ENCODE peak calls at places on chromosomes 6 and 20, in six cellular contexts. One of them, this sample, is unnamed.

GRCh38 chr20:50270569-50270968 is 79.9 kb downstream of the CEBPB start:
- DNase-seq in HT1080: no peak
- DNase-seq in left cardiac atrium: no peak
- DNase-seq in glutamatergic neuron: no peak
- DNase-seq in activated CD8-positive, alpha-beta T cell treated with anti-CD3 and anti-CD28 coated beads, Interleukin-2, amount 10 ng/mL, durations not matched to agents 7 days and 5 days: no peak
- DNase-seq in germinal center: no peak
- DNase-seq in this sample: no peak

GRCh38 chr20:63475209-63475608 is 2.8 kb upstream of the KCNQ2 start:
- DNase-seq in HT1080: peak; percentile 30
- DNase-seq in left cardiac atrium: no peak
- DNase-seq in glutamatergic neuron: no peak
- DNase-seq in activated CD8-positive, alpha-beta T cell treated with anti-CD3 and anti-CD28 coated beads, Interleukin-2, amount 10 ng/mL, durations not matched to agents 7 days and 5 days: peak; percentile 47
- DNase-seq in germinal center: no peak
- DNase-seq in this sample: no peak

GRCh38 chr6:112282217-112282616 is 27.9 kb upstream of the LAMA4 start:
- DNase-seq in HT1080: peak; percentile 81
- DNase-seq in left cardiac atrium: peak; percentile 74
- DNase-seq in glutamatergic neuron: peak; percentile 26
- DNase-seq in activated CD8-positive, alpha-beta T cell treated with anti-CD3 and anti-CD28 coated beads, Interleukin-2, amount 10 ng/mL, durations not matched to agents 7 days and 5 days: no peak
- DNase-seq in germinal center: no peak
- DNase-seq in this sample: no peak

GRCh38 chr6:152078804-152079203 is 271.3 kb downstream of the ESR1 start:
- DNase-seq in HT1080: no peak
- DNase-seq in left cardiac atrium: no peak
- DNase-seq in glutamatergic neuron: no peak
- DNase-seq in activated CD8-positive, alpha-beta T cell treated with anti-CD3 and anti-CD28 coated beads, Interleukin-2, amount 10 ng/mL, durations not matched to agents 7 days and 5 days: no peak
- DNase-seq in germinal center: no peak
- DNase-seq in this sample: no peak

GRCh38 chr6:15474196-15474595 is 188.6 kb downstream of the DTNBP1 start:
- DNase-seq in HT1080: no peak
- DNase-seq in left cardiac atrium: no peak
- DNase-seq in glutamatergic neuron: no peak
- DNase-seq in activated CD8-positive, alpha-beta T cell treated with anti-CD3 and anti-CD28 coated beads, Interleukin-2, amount 10 ng/mL, durations not matched to agents 7 days and 5 days: no peak
- DNase-seq in germinal center: no peak
- DNase-seq in this sample: no peak

GRCh38 chr6:134724653-134725340 is 225.1 kb downstream of the ALDH8A1 start:
- DNase-seq in HT1080: peak; percentile 17
- DNase-seq in left cardiac atrium: no peak
- DNase-seq in glutamatergic neuron: no peak
- DNase-seq in activated CD8-positive, alpha-beta T cell treated with anti-CD3 and anti-CD28 coated beads, Interleukin-2, amount 10 ng/mL, durations not matched to agents 7 days and 5 days: no peak
- DNase-seq in germinal center: no peak
- DNase-seq in this sample: no peak

GRCh38 chr6:139679516-139680179 is 305.2 kb upstream of the CITED2 start:
- DNase-seq in HT1080: no peak
- DNase-seq in left cardiac atrium: no peak
- DNase-seq in glutamatergic neuron: no peak
- DNase-seq in activated CD8-positive, alpha-beta T cell treated with anti-CD3 and anti-CD28 coated beads, Interleukin-2, amount 10 ng/mL, durations not matched to agents 7 days and 5 days: no peak
- DNase-seq in germinal center: no peak
- DNase-seq in this sample: no peak

GRCh38 chr20:13199279-13199678 is 21.8 kb upstream of the ISM1 start:
- DNase-seq in HT1080: no peak
- DNase-seq in left cardiac atrium: no peak
- DNase-seq in glutamatergic neuron: no peak
- DNase-seq in activated CD8-positive, alpha-beta T cell treated with anti-CD3 and anti-CD28 coated beads, Interleukin-2, amount 10 ng/mL, durations not matched to agents 7 days and 5 days: no peak
- DNase-seq in germinal center: no peak
- DNase-seq in this sample: no peak

GRCh38 chr6:7433211-7433610 is 43.6 kb downstream of the RIOK1 start:
- DNase-seq in HT1080: no peak
- DNase-seq in left cardiac atrium: no peak
- DNase-seq in glutamatergic neuron: no peak
- DNase-seq in activated CD8-positive, alpha-beta T cell treated with anti-CD3 and anti-CD28 coated beads, Interleukin-2, amount 10 ng/mL, durations not matched to agents 7 days and 5 days: no peak
- DNase-seq in germinal center: no peak
- DNase-seq in this sample: no peak

GRCh38 chr6:144197919-144198318 is 47.6 kb downstream of the STX11 start:
- DNase-seq in HT1080: no peak
- DNase-seq in left cardiac atrium: no peak
- DNase-seq in glutamatergic neuron: no peak
- DNase-seq in activated CD8-positive, alpha-beta T cell treated with anti-CD3 and anti-CD28 coated beads, Interleukin-2, amount 10 ng/mL, durations not matched to agents 7 days and 5 days: no peak
- DNase-seq in germinal center: no peak
- DNase-seq in this sample: no peak

GRCh38 chr20:58891686-58892125 is 39.2 kb downstream of the GNAS start:
- DNase-seq in HT1080: peak; percentile 8
- DNase-seq in left cardiac atrium: peak; percentile 63
- DNase-seq in glutamatergic neuron: peak; percentile 56
- DNase-seq in activated CD8-positive, alpha-beta T cell treated with anti-CD3 and anti-CD28 coated beads, Interleukin-2, amount 10 ng/mL, durations not matched to agents 7 days and 5 days: peak; percentile 51
- DNase-seq in germinal center: peak; percentile 64
- DNase-seq in this sample: peak; percentile 27

GRCh38 chr20:37346232-37346525 is 239 bp downstream of the SRC start:
- DNase-seq in HT1080: no peak
- DNase-seq in left cardiac atrium: no peak
- DNase-seq in glutamatergic neuron: no peak
- DNase-seq in activated CD8-positive, alpha-beta T cell treated with anti-CD3 and anti-CD28 coated beads, Interleukin-2, amount 10 ng/mL, durations not matched to agents 7 days and 5 days: no peak
- DNase-seq in germinal center: no peak
- DNase-seq in this sample: no peak

GRCh38 chr20:57256205-57256604 is 10.2 kb downstream of the BMP7 start:
- DNase-seq in HT1080: no peak
- DNase-seq in left cardiac atrium: no peak
- DNase-seq in glutamatergic neuron: no peak
- DNase-seq in activated CD8-positive, alpha-beta T cell treated with anti-CD3 and anti-CD28 coated beads, Interleukin-2, amount 10 ng/mL, durations not matched to agents 7 days and 5 days: no peak
- DNase-seq in germinal center: no peak
- DNase-seq in this sample: no peak

GRCh38 chr6:25754508-25754907 is at the start of gene SLC17A4:
- DNase-seq in HT1080: no peak
- DNase-seq in left cardiac atrium: no peak
- DNase-seq in glutamatergic neuron: no peak
- DNase-seq in activated CD8-positive, alpha-beta T cell treated with anti-CD3 and anti-CD28 coated beads, Interleukin-2, amount 10 ng/mL, durations not matched to agents 7 days and 5 days: no peak
- DNase-seq in germinal center: no peak
- DNase-seq in this sample: no peak

GRCh38 chr20:13102237-13102636 is 93.5 kb downstream of the SPTLC3 start:
- DNase-seq in HT1080: no peak
- DNase-seq in left cardiac atrium: no peak
- DNase-seq in glutamatergic neuron: no peak
- DNase-seq in activated CD8-positive, alpha-beta T cell treated with anti-CD3 and anti-CD28 coated beads, Interleukin-2, amount 10 ng/mL, durations not matched to agents 7 days and 5 days: no peak
- DNase-seq in germinal center: no peak
- DNase-seq in this sample: no peak

GRCh38 chr20:38321959-38322598 is 18.1 kb downstream of the BPI start:
- DNase-seq in HT1080: peak; percentile 49
- DNase-seq in left cardiac atrium: peak; percentile 54
- DNase-seq in glutamatergic neuron: peak; percentile 63
- DNase-seq in activated CD8-positive, alpha-beta T cell treated with anti-CD3 and anti-CD28 coated beads, Interleukin-2, amount 10 ng/mL, durations not matched to agents 7 days and 5 days: no peak
- DNase-seq in germinal center: no peak
- DNase-seq in this sample: no peak

GRCh38 chr6:111777357-111777756 is 95.9 kb downstream of the FYN start:
- DNase-seq in HT1080: no peak
- DNase-seq in left cardiac atrium: no peak
- DNase-seq in glutamatergic neuron: no peak
- DNase-seq in activated CD8-positive, alpha-beta T cell treated with anti-CD3 and anti-CD28 coated beads, Interleukin-2, amount 10 ng/mL, durations not matched to agents 7 days and 5 days: peak; percentile 32
- DNase-seq in germinal center: no peak
- DNase-seq in this sample: no peak

This sample was measured in naive thymus-derived CD8-positive, alpha-beta T cell.